ENCODE peak calls at places on chromosomes 12 and 14, in six cellular contexts. One of them, this sample, is unnamed. For H3K4me1 and H3K9me3, the result is how much of the 10 kb centered on the place peaks cover.

GRCh38 chr14:94768521-94769412 is 1.1 kb downstream of the GSC start:
- DNase-seq in CD8-positive, alpha-beta T cell: no peak
- DNase-seq in SJCRH30: no peak
- DNase-seq in colonic mucosa: no peak
- DNase-seq in psoas muscle: peak
- DNase-seq in neural progenitor cell: peak
- DNase-seq in this sample: no peak

GRCh38 chr14:65949711-65950516 is 536.3 kb upstream of the CCDC196 start:
- DNase-seq in neural progenitor cell: no peak
- DNase-seq in psoas muscle: peak
- DNase-seq in colonic mucosa: peak
- DNase-seq in CD8-positive, alpha-beta T cell: no peak
- DNase-seq in SJCRH30: no peak
- DNase-seq in this sample: peak

GRCh38 chr12:57614178-57614947 is 3.1 kb downstream of the ARHGEF25 start:
- DNase-seq in psoas muscle: peak
- DNase-seq in CD8-positive, alpha-beta T cell: no peak
- DNase-seq in colonic mucosa: no peak
- DNase-seq in SJCRH30: peak
- DNase-seq in neural progenitor cell: peak
- DNase-seq in this sample: no peak

GRCh38 chr14:100025111-100025510 is 40.1 kb upstream of the EVL start:
- DNase-seq in neural progenitor cell: peak
- DNase-seq in CD8-positive, alpha-beta T cell: no peak
- DNase-seq in SJCRH30: peak
- DNase-seq in colonic mucosa: peak
- DNase-seq in psoas muscle: no peak
- DNase-seq in this sample: peak

GRCh38 chr12:101616027-101616494 is 21.3 kb downstream of the MYBPC1 start:
- DNase-seq in colonic mucosa: peak
- DNase-seq in SJCRH30: no peak
- DNase-seq in psoas muscle: no peak
- DNase-seq in CD8-positive, alpha-beta T cell: no peak
- DNase-seq in neural progenitor cell: no peak
- DNase-seq in this sample: peak

GRCh38 chr14:75858375-75858774 is 123.4 kb downstream of the TGFB3 start:
- DNase-seq in psoas muscle: no peak
- DNase-seq in colonic mucosa: no peak
- DNase-seq in SJCRH30: no peak
- DNase-seq in neural progenitor cell: no peak
- DNase-seq in CD8-positive, alpha-beta T cell: no peak
- DNase-seq in this sample: no peak

GRCh38 chr14:88168498-88169165 is 154.4 kb downstream of the KCNK10 start:
- DNase-seq in SJCRH30: peak
- DNase-seq in neural progenitor cell: peak
- DNase-seq in CD8-positive, alpha-beta T cell: peak
- DNase-seq in psoas muscle: no peak
- DNase-seq in colonic mucosa: peak
- DNase-seq in this sample: peak

GRCh38 chr12:112091563-112091962 is 17.0 kb downstream of the NAA25 start:
- DNase-seq in SJCRH30: no peak
- DNase-seq in CD8-positive, alpha-beta T cell: no peak
- DNase-seq in neural progenitor cell: no peak
- DNase-seq in psoas muscle: no peak
- DNase-seq in colonic mucosa: no peak
- DNase-seq in this sample: no peak

GRCh38 chr14:61562321-61563161 is 132.8 kb upstream of the HIF1A start:
- DNase-seq in psoas muscle: no peak
- DNase-seq in CD8-positive, alpha-beta T cell: no peak
- DNase-seq in colonic mucosa: no peak
- DNase-seq in SJCRH30: no peak
- DNase-seq in neural progenitor cell: no peak
- DNase-seq in this sample: peak

GRCh38 chr12:75480469-75480949 is at the start of gene GLIPR1:
- DNase-seq in psoas muscle: peak
- DNase-seq in SJCRH30: peak
- DNase-seq in CD8-positive, alpha-beta T cell: peak
- DNase-seq in colonic mucosa: peak
- DNase-seq in neural progenitor cell: peak
- DNase-seq in this sample: peak

GRCh38 chr14:100904307-100905019 is 941 bp upstream of the RTL1 start:
- DNase-seq in CD8-positive, alpha-beta T cell: no peak
- DNase-seq in colonic mucosa: peak
- DNase-seq in neural progenitor cell: peak
- DNase-seq in SJCRH30: no peak
- DNase-seq in psoas muscle: no peak
- DNase-seq in this sample: no peak

GRCh38 chr12:119576915-119577314 is 16.7 kb upstream of the TMEM233 start:
- DNase-seq in psoas muscle: no peak
- DNase-seq in CD8-positive, alpha-beta T cell: no peak
- DNase-seq in colonic mucosa: no peak
- DNase-seq in neural progenitor cell: no peak
- DNase-seq in SJCRH30: no peak
- DNase-seq in this sample: no peak

GRCh38 chr12:8032242-8033152 is at the start of gene FOXJ2:
- DNase-seq in colonic mucosa: peak
- DNase-seq in psoas muscle: peak
- DNase-seq in CD8-positive, alpha-beta T cell: peak
- DNase-seq in SJCRH30: peak
- DNase-seq in neural progenitor cell: peak
- DNase-seq in this sample: peak

GRCh38 chr12:65532162-65532561 is 253.7 kb downstream of the MSRB3 start:
- DNase-seq in psoas muscle: no peak
- DNase-seq in SJCRH30: no peak
- DNase-seq in colonic mucosa: no peak
- DNase-seq in neural progenitor cell: no peak
- DNase-seq in CD8-positive, alpha-beta T cell: no peak
- DNase-seq in this sample: no peak

GRCh38 chr14:56650075-56650474 is 70.5 kb downstream of the TMEM260 start:
- DNase-seq in SJCRH30: no peak
- DNase-seq in psoas muscle: no peak
- DNase-seq in CD8-positive, alpha-beta T cell: no peak
- DNase-seq in neural progenitor cell: no peak
- DNase-seq in colonic mucosa: no peak
- DNase-seq in this sample: no peak

GRCh38 chr14:79418649-79419415 is 792.5 kb downstream of the DIO2 start:
- DNase-seq in CD8-positive, alpha-beta T cell: no peak
- DNase-seq in colonic mucosa: no peak
- DNase-seq in neural progenitor cell: no peak
- DNase-seq in psoas muscle: no peak
- DNase-seq in SJCRH30: no peak
- DNase-seq in this sample: no peak

GRCh38 chr12:2749580-2749979 is 45.2 kb upstream of the FKBP4 start:
- DNase-seq in CD8-positive, alpha-beta T cell: no peak
- DNase-seq in colonic mucosa: no peak
- DNase-seq in SJCRH30: no peak
- DNase-seq in psoas muscle: no peak
- DNase-seq in neural progenitor cell: no peak
- DNase-seq in this sample: no peak

GRCh38 chr12:92337128-92337527 is 191.5 kb upstream of the BTG1 start:
- DNase-seq in SJCRH30: no peak
- DNase-seq in psoas muscle: no peak
- DNase-seq in neural progenitor cell: no peak
- DNase-seq in colonic mucosa: no peak
- DNase-seq in CD8-positive, alpha-beta T cell: no peak
- DNase-seq in this sample: no peak

GRCh38 chr12:93191956-93192355 is 185.8 kb upstream of the NUDT4 start:
- DNase-seq in psoas muscle: peak
- DNase-seq in neural progenitor cell: no peak
- DNase-seq in SJCRH30: no peak
- DNase-seq in CD8-positive, alpha-beta T cell: no peak
- DNase-seq in colonic mucosa: no peak
- DNase-seq in this sample: no peak

GRCh38 chr12:6941267-6941666 is 2.3 kb upstream of the RNU7-1 start:
- DNase-seq in SJCRH30: no peak
- DNase-seq in neural progenitor cell: no peak
- DNase-seq in CD8-positive, alpha-beta T cell: no peak
- DNase-seq in psoas muscle: peak
- DNase-seq in colonic mucosa: no peak
- DNase-seq in this sample: no peak

GRCh38 chr12:104895405-104895804 is 62.7 kb downstream of the SLC41A2 start:
- DNase-seq in colonic mucosa: no peak
- DNase-seq in psoas muscle: no peak
- DNase-seq in neural progenitor cell: no peak
- DNase-seq in SJCRH30: no peak
- DNase-seq in CD8-positive, alpha-beta T cell: no peak
- DNase-seq in this sample: no peak

GRCh38 chr12:72234871-72235270 is 37.3 kb upstream of the TRHDE start:
- DNase-seq in colonic mucosa: no peak
- DNase-seq in SJCRH30: no peak
- DNase-seq in CD8-positive, alpha-beta T cell: no peak
- DNase-seq in neural progenitor cell: no peak
- DNase-seq in psoas muscle: no peak
- DNase-seq in this sample: no peak

GRCh38 chr14:100076133-100076532 is 10.9 kb downstream of the EVL start:
- DNase-seq in psoas muscle: no peak
- DNase-seq in SJCRH30: no peak
- DNase-seq in CD8-positive, alpha-beta T cell: no peak
- DNase-seq in colonic mucosa: no peak
- DNase-seq in neural progenitor cell: peak
- DNase-seq in this sample: no peak

GRCh38 chr14:73712071-73712506 is 2.1 kb downstream of the PNMA1 start:
- DNase-seq in psoas muscle: no peak
- DNase-seq in SJCRH30: no peak
- DNase-seq in colonic mucosa: no peak
- DNase-seq in neural progenitor cell: no peak
- DNase-seq in CD8-positive, alpha-beta T cell: no peak
- DNase-seq in this sample: no peak

GRCh38 chr14:72611506-72611905 is 282.4 kb downstream of the DPF3 start:
- DNase-seq in psoas muscle: no peak
- DNase-seq in neural progenitor cell: no peak
- DNase-seq in colonic mucosa: peak
- DNase-seq in CD8-positive, alpha-beta T cell: no peak
- DNase-seq in SJCRH30: no peak
- DNase-seq in this sample: no peak

GRCh38 chr14:59631237-59631636 is 54.6 kb upstream of the CCDC175 start:
- DNase-seq in colonic mucosa: no peak
- DNase-seq in neural progenitor cell: peak
- DNase-seq in CD8-positive, alpha-beta T cell: no peak
- DNase-seq in psoas muscle: no peak
- DNase-seq in SJCRH30: no peak
- DNase-seq in this sample: no peak

GRCh38 chr12:68040450-68041075 is 51.3 kb downstream of the IFNG-AS1 start:
- DNase-seq in colonic mucosa: peak
- DNase-seq in CD8-positive, alpha-beta T cell: peak
- DNase-seq in SJCRH30: peak
- DNase-seq in psoas muscle: no peak
- DNase-seq in neural progenitor cell: peak
- DNase-seq in this sample: peak

GRCh38 chr14:67331368-67332125 is 28.1 kb downstream of the ATP6V1D start:
- DNase-seq in colonic mucosa: no peak
- DNase-seq in psoas muscle: no peak
- DNase-seq in SJCRH30: no peak
- DNase-seq in CD8-positive, alpha-beta T cell: no peak
- DNase-seq in neural progenitor cell: no peak
- DNase-seq in this sample: no peak

GRCh38 chr12:122243965-122244364 is 18.1 kb upstream of the DIABLO start:
- DNase-seq in SJCRH30: no peak
- DNase-seq in CD8-positive, alpha-beta T cell: no peak
- DNase-seq in neural progenitor cell: no peak
- DNase-seq in colonic mucosa: no peak
- DNase-seq in psoas muscle: no peak
- DNase-seq in this sample: peak

GRCh38 chr14:24307575-24308341 is at the start of gene CIDEB:
- DNase-seq in CD8-positive, alpha-beta T cell: peak
- DNase-seq in neural progenitor cell: peak
- DNase-seq in colonic mucosa: peak
- DNase-seq in psoas muscle: no peak
- DNase-seq in SJCRH30: peak
- DNase-seq in this sample: peak

GRCh38 chr12:56713345-56713744 is 11.8 kb downstream of the NACA start:
- DNase-seq in SJCRH30: no peak
- DNase-seq in psoas muscle: no peak
- DNase-seq in CD8-positive, alpha-beta T cell: no peak
- DNase-seq in colonic mucosa: no peak
- DNase-seq in neural progenitor cell: no peak
- DNase-seq in this sample: no peak

GRCh38 chr14:53520529-53520928 is 367.4 kb upstream of the DDHD1 start:
- DNase-seq in colonic mucosa: no peak
- DNase-seq in CD8-positive, alpha-beta T cell: no peak
- DNase-seq in neural progenitor cell: no peak
- DNase-seq in SJCRH30: no peak
- DNase-seq in psoas muscle: no peak
- DNase-seq in this sample: no peak

GRCh38 chr12:130026608-130027176 is 122.9 kb upstream of the TMEM132D start:
- DNase-seq in SJCRH30: peak
- DNase-seq in psoas muscle: no peak
- DNase-seq in CD8-positive, alpha-beta T cell: peak
- DNase-seq in colonic mucosa: peak
- DNase-seq in neural progenitor cell: peak
- DNase-seq in this sample: peak

GRCh38 chr12:54407183-54407905 is 11.7 kb downstream of the ITGA5 start:
- DNase-seq in neural progenitor cell: no peak
- DNase-seq in SJCRH30: no peak
- DNase-seq in CD8-positive, alpha-beta T cell: no peak
- DNase-seq in colonic mucosa: no peak
- DNase-seq in psoas muscle: peak
- DNase-seq in this sample: no peak
- H3K4me1 ChIP-seq in neural progenitor cell: under half
- H3K4me1 ChIP-seq in SJCRH30: under half
- H3K4me1 ChIP-seq in CD8-positive, alpha-beta T cell: under half
- H3K4me1 ChIP-seq in colonic mucosa: under half
- H3K4me1 ChIP-seq in psoas muscle: under half
- H3K4me1 ChIP-seq in this sample: under half

GRCh38 chr12:53098982-53099651 is 1.6 kb downstream of the IGFBP6 start:
- DNase-seq in CD8-positive, alpha-beta T cell: peak
- DNase-seq in colonic mucosa: peak
- DNase-seq in psoas muscle: peak
- DNase-seq in neural progenitor cell: peak
- DNase-seq in SJCRH30: peak
- DNase-seq in this sample: peak
- H3K4me3 ChIP-seq in CD8-positive, alpha-beta T cell: no peak
- H3K4me3 ChIP-seq in colonic mucosa: no peak
- H3K4me3 ChIP-seq in psoas muscle: peak
- H3K4me3 ChIP-seq in neural progenitor cell: no peak
- H3K4me3 ChIP-seq in SJCRH30: peak
- H3K4me3 ChIP-seq in this sample: no peak

GRCh38 chr12:30423330-30423729 is 272.3 kb downstream of the IPO8 start:
- DNase-seq in SJCRH30: no peak
- DNase-seq in psoas muscle: no peak
- DNase-seq in neural progenitor cell: no peak
- DNase-seq in colonic mucosa: no peak
- DNase-seq in CD8-positive, alpha-beta T cell: no peak
- DNase-seq in this sample: no peak
- H3K9me3 ChIP-seq in SJCRH30: under half
- H3K9me3 ChIP-seq in psoas muscle: under half
- H3K9me3 ChIP-seq in neural progenitor cell: under half
- H3K9me3 ChIP-seq in colonic mucosa: under half
- H3K9me3 ChIP-seq in CD8-positive, alpha-beta T cell: under half
- H3K9me3 ChIP-seq in this sample: under half

DNA sequence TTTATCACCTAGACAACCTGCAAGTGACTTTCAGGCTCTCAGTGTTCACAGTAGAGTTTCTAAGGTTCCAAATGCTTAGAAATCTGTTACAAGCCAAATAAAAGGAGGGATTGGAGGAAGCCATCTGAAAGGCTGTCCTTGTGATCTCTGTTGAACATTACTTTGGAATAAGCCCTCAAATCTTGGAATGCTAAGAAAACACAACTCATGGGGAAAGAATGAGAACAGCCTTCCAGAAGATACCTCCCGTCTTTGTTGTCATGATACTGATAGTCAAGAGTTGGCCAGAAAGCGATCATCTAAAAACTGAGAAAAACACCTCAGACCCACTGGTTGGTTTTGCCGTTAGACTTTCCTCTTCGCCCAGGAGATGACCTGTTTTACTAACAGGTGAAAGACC is 44.4 kb upstream of the KCNK13 start:
- DNase-seq in SJCRH30: no peak
- DNase-seq in psoas muscle: no peak
- DNase-seq in colonic mucosa: no peak
- DNase-seq in neural progenitor cell: no peak
- DNase-seq in CD8-positive, alpha-beta T cell: no peak
- DNase-seq in this sample: no peak
- H3K4me1 ChIP-seq in SJCRH30: under half
- H3K4me1 ChIP-seq in psoas muscle: under half
- H3K4me1 ChIP-seq in colonic mucosa: under half
- H3K4me1 ChIP-seq in neural progenitor cell: under half
- H3K4me1 ChIP-seq in CD8-positive, alpha-beta T cell: under half
- H3K4me1 ChIP-seq in this sample: under half

This sample was measured in small intestine.